ENCODE peak calls at places on chromosome 18, in nine cellular contexts. D, C, O, Y, K, X, S, J and L are unnamed samples.

GRCh38 chr18:35875566-35875965 is 96.9 kb upstream of the RMP24 start:
- DNase-seq in D (no peak), K (no peak), O (no peak), S (no peak), J (no peak), Y (no peak), X (no peak), C (no peak), L (no peak)

GRCh38 chr18:58671941-58672565 is 788 bp downstream of the MALT1 start:
- DNase-seq in K (no peak), D (peak; percentile 66), Y (no peak), S (no peak), J (no peak), C (no peak), O (no peak), X (peak; percentile 36), L (peak; percentile 42)

GRCh38 chr18:905307-905947 is 756 bp downstream of the ADCYAP1 start:
- DNase-seq in J (peak; percentile 22), C (peak; percentile 62), D (no peak), X (no peak), Y (no peak), O (no peak), S (no peak), K (no peak), L (no peak)

GRCh38 chr18:12839057-12839525 is 44.9 kb downstream of the PTPN2 start:
- DNase-seq in Y (no peak), O (no peak), S (no peak), J (no peak), X (no peak), K (no peak), C (no peak), D (no peak), L (no peak)

GRCh38 chr18:11654736-11655604 is 34.1 kb upstream of the GNAL start:
- DNase-seq in S (peak; percentile 66), C (peak; percentile 85), J (peak; percentile 19), O (no peak), D (peak; percentile 17), X (peak; percentile 4), Y (no peak), K (peak; percentile 27), L (peak; percentile 23)

GRCh38 chr18:29147944-29148343 is 971.0 kb upstream of the CDH2 start:
- DNase-seq in D (peak; percentile 78), K (no peak), O (no peak), Y (no peak), J (peak; percentile 19), S (no peak), C (no peak), X (peak; percentile 85), L (peak; percentile 77)

GRCh38 chr18:23191952-23192662 is 56.8 kb downstream of the CABLES1 start:
- DNase-seq in O (peak; percentile 52), C (no peak), J (peak; percentile 49), X (peak; percentile 95), Y (peak; percentile 19), K (no peak), D (peak; percentile 80), S (peak; percentile 21), L (peak; percentile 76)

GRCh38 chr18:14577971-14578370 is 34.6 kb upstream of the POTEC start:
- DNase-seq in S (no peak), K (no peak), D (no peak), Y (no peak), J (no peak), O (no peak), X (no peak), C (no peak), L (no peak)

GRCh38 chr18:47993409-47993808 is 63.0 kb upstream of the SMAD2 start:
- DNase-seq in C (no peak), D (no peak), X (no peak), O (no peak), Y (no peak), S (no peak), J (no peak), K (no peak), L (no peak)

GRCh38 chr18:47996091-47996541 is 65.7 kb upstream of the SMAD2 start:
- DNase-seq in X (no peak), J (peak; percentile 35), Y (no peak), K (no peak), S (no peak), O (no peak), C (no peak), D (no peak), L (no peak)

GRCh38 chr18:48000701-48001100 is 70.2 kb upstream of the SMAD2 start:
- DNase-seq in D (no peak), Y (no peak), J (no peak), K (no peak), S (no peak), C (no peak), O (no peak), X (no peak), L (no peak)

GRCh38 chr18:47999801-48000248 is 69.4 kb upstream of the SMAD2 start:
- DNase-seq in S (no peak), O (no peak), J (no peak), C (no peak), X (no peak), Y (no peak), K (no peak), D (no peak), L (no peak)

DNA sequence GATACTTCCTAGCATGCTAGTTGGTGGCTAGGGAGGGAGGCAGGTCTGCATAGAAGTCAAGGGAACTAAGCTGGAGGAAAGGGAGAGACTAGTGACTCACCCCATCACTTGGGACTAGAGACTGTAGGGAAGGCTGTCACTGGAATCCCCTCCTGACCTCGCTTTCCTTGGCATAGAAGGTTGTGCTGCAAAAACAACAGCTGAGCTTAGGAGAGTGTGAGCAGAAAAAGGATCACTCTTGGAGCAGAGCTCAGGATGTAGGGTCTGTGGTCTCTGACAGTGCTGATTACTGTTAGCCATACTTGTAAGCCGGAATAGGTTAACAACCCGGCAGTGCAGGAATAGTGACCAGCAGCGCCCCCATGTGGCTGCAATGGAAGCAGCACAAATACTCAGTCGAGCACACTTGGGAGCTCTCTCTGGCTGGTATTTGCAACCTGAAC is 66.9 kb upstream of the SMAD2 start:
- DNase-seq in X (no peak), S (no peak), O (no peak), K (no peak), D (no peak), Y (no peak), J (peak; percentile 42), C (no peak), L (no peak)
- TF ChIP-seq CTCF in X (peak; percentile 25), S (no peak), O (no peak), K (peak; percentile 8), D (peak; percentile 24), Y (peak; percentile 37), J (peak; percentile 72), C (no peak), L (peak; percentile 19)

GRCh38 chr18:75247601-75248421 is 37.2 kb downstream of the TSHZ1 start:
- DNase-seq in S (no peak), K (no peak), C (no peak), Y (no peak), X (peak; percentile 65), D (peak; percentile 49), J (no peak), O (no peak), L (peak; percentile 79)

GRCh38 chr18:75249672-75250470 is 39.3 kb downstream of the TSHZ1 start:
- DNase-seq in O (no peak), S (no peak), Y (no peak), D (no peak), X (no peak), C (peak; percentile 78), J (no peak), K (no peak), L (no peak)

GRCh38 chr18:75249192-75249551 is 38.6 kb downstream of the TSHZ1 start:
- DNase-seq in K (no peak), O (no peak), D (no peak), Y (no peak), C (no peak), S (no peak), X (no peak), J (no peak), L (no peak)

GRCh38 chr18:75247041-75247551 is 36.5 kb downstream of the TSHZ1 start:
- DNase-seq in Y (no peak), X (peak; percentile 52), C (no peak), O (no peak), S (no peak), K (no peak), D (peak; percentile 81), J (no peak), L (peak; percentile 79)

GRCh38 chr18:75248426-75249191 is 38.0 kb downstream of the TSHZ1 start:
- DNase-seq in J (no peak), K (no peak), S (no peak), D (no peak), O (no peak), X (no peak), C (no peak), Y (no peak), L (no peak)
- H3K4me3 ChIP-seq in J (no peak overlapping the region), K (no peak overlapping the region), S (no peak overlapping the region), D (peak overlapping the region; percentile 59), O (peak overlapping the region; percentile 48), X (peak overlapping the region; percentile 40), C (peak overlapping the region; percentile 37), Y (peak overlapping the region; percentile 34), L (peak overlapping the region; percentile 64)

GRCh38 chr18:44974174-44974573 is 293.5 kb downstream of the SETBP1 start:
- DNase-seq in S (no peak), D (no peak), K (no peak), X (no peak), O (no peak), J (no peak), C (no peak), Y (no peak), L (no peak)

GRCh38 chr18:44973282-44973681 is 292.6 kb downstream of the SETBP1 start:
- DNase-seq in S (no peak), D (no peak), K (no peak), Y (no peak), J (no peak), C (no peak), X (no peak), O (no peak), L (no peak)

GRCh38 chr18:44969214-44969842 is 288.6 kb downstream of the SETBP1 start:
- DNase-seq in O (no peak), C (no peak), S (no peak), J (no peak), X (no peak), Y (no peak), K (no peak), D (peak; percentile 43), L (peak; percentile 45)

GRCh38 chr18:44967599-44967998 is 286.9 kb downstream of the SETBP1 start:
- DNase-seq in K (no peak), D (no peak), C (no peak), Y (no peak), S (no peak), O (no peak), J (no peak), X (no peak), L (no peak)

DNA sequence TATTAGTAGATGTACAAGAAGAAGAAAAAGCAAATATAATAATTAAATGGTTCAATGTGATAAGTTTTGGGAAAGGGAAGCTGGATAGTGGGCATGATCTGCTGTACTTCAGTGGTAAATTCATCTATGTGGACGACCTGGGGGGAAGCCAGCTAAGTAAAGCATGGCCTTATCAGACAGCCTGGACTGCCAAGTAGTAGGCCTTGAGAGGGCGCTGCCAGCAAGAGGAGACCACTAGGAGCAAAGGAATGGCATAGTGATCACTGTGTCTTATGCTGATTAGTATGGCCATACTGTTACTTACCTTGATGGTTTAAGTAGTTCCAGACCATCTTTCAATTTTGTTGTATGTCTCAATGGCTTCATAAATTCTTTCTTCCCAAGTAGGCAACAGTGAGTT is 287.6 kb downstream of the SETBP1 start:
- DNase-seq in C (no peak), Y (no peak), O (no peak), X (no peak), S (no peak), K (no peak), J (no peak), D (no peak), L (no peak)
- TF ChIP-seq CTCF in C (no peak), Y (no peak), O (no peak), X (no peak), S (no peak), K (no peak), J (no peak), D (no peak), L (no peak)

GRCh38 chr18:55323051-55323994 is 264.7 kb downstream of the TCF4 start:
- DNase-seq in C (no peak), O (no peak), X (peak; percentile 31), K (no peak), S (no peak), Y (no peak), D (peak; percentile 72), J (no peak), L (peak; percentile 59)
- H3K4me3 ChIP-seq in C (peak overlapping the region; percentile 47), O (peak overlapping the region; percentile 70), X (peak overlapping the region; percentile 7), K (no peak overlapping the region), S (no peak overlapping the region), Y (peak overlapping the region; percentile 61), D (peak overlapping the region; percentile 70), J (peak overlapping the region; percentile 54), L (peak overlapping the region; percentile 71)